ENCODE peak calls at places on chromosomes 6 and 20, in eight cellular contexts. M is Peyer's patch; A is A549; F is ovary; Z is lower lobe of right lung; P is mesendoderm; B is effector memory CD4-positive, alpha-beta T cell; U is lung. X is an unnamed sample. For H3K4me1, the result is how much of the 10 kb centered on the place peaks cover.

GRCh38 chr6:10976571-10976970 is 67.5 kb downstream of the ELOVL2 start:
- DNase-seq in M (no peak), A (no peak), F (no peak), Z (no peak), P (no peak), B (no peak), U (no peak), X (no peak)

GRCh38 chr6:188821-189655 is 103.2 kb upstream of the DUSP22 start:
- DNase-seq in M (peak), A (peak), F (peak), Z (peak), P (peak), B (peak), U (peak), X (peak)

GRCh38 chr6:127635091-127635490 is 58.1 kb downstream of the C6orf58 start:
- DNase-seq in M (no peak), A (no peak), F (no peak), Z (no peak), P (no peak), B (no peak), U (no peak), X (no peak)

GRCh38 chr6:147022041-147022440 is 182.2 kb upstream of the STXBP5 start:
- DNase-seq in M (no peak), A (no peak), F (no peak), Z (no peak), P (peak), B (no peak), U (no peak), X (no peak)

GRCh38 chr6:134663800-134664535 is 285.9 kb downstream of the ALDH8A1 start:
- DNase-seq in M (no peak), A (no peak), F (no peak), Z (no peak), P (no peak), B (no peak), U (no peak), X (no peak)

GRCh38 chr6:83055366-83055964 is 10.2 kb downstream of the UBE3D start:
- DNase-seq in M (peak), A (peak), F (peak), Z (no peak), P (peak), B (peak), U (peak), X (peak)

GRCh38 chr6:3389390-3390167 is 67.3 kb downstream of the SLC22A23 start:
- DNase-seq in M (peak), A (no peak), F (peak), Z (no peak), P (no peak), B (no peak), U (no peak), X (no peak)

GRCh38 chr20:58665606-58666005 is 14.5 kb downstream of the STX16 start:
- DNase-seq in M (no peak), A (no peak), F (no peak), Z (no peak), P (no peak), B (no peak), U (no peak), X (no peak)

GRCh38 chr20:43925215-43925614 is 10.6 kb downstream of the TOX2 start:
- DNase-seq in M (no peak), A (no peak), F (no peak), Z (no peak), P (no peak), B (no peak), U (no peak), X (no peak)

GRCh38 chr6:83467620-83468036 is 36.8 kb upstream of the ME1 start:
- DNase-seq in M (peak), A (no peak), F (no peak), Z (peak), P (no peak), B (no peak), U (no peak), X (no peak)

GRCh38 chr6:75154973-75155372 is 50.9 kb downstream of the COL12A1 start:
- DNase-seq in M (no peak), A (no peak), F (no peak), Z (no peak), P (no peak), B (no peak), U (no peak), X (no peak)

GRCh38 chr20:9051508-9051907 is 17.4 kb upstream of the PLCB4 start:
- DNase-seq in M (no peak), A (peak), F (no peak), Z (no peak), P (peak), B (no peak), U (no peak), X (no peak)

GRCh38 chr20:48906221-48906877 is 15.2 kb upstream of the ARFGEF2 start:
- DNase-seq in M (no peak), A (no peak), F (no peak), Z (no peak), P (no peak), B (no peak), U (no peak), X (no peak)

GRCh38 chr20:1983311-1983710 is 10.5 kb downstream of the PDYN start:
- DNase-seq in M (no peak), A (no peak), F (no peak), Z (no peak), P (no peak), B (no peak), U (no peak), X (no peak)

GRCh38 chr6:159720708-159721107 is 6.6 kb upstream of the WTAP start:
- DNase-seq in M (peak), A (peak), F (no peak), Z (no peak), P (peak), B (no peak), U (no peak), X (peak)

GRCh38 chr6:21666200-21666671 is 72.7 kb downstream of the SOX4 start:
- DNase-seq in M (no peak), A (no peak), F (peak), Z (no peak), P (peak), B (no peak), U (no peak), X (peak)

GRCh38 chr6:112822769-112823168 is 475.6 kb downstream of the RFPL4B start:
- DNase-seq in M (no peak), A (no peak), F (no peak), Z (no peak), P (no peak), B (no peak), U (no peak), X (no peak)

GRCh38 chr6:34602318-34603111 is 46.4 kb upstream of the SPDEF start:
- DNase-seq in M (peak), A (no peak), F (no peak), Z (no peak), P (peak), B (no peak), U (no peak), X (peak)

GRCh38 chr20:58078741-58079522 is 149.5 kb downstream of the ANKRD60 start:
- DNase-seq in M (peak), A (no peak), F (peak), Z (no peak), P (no peak), B (no peak), U (no peak), X (peak)

GRCh38 chr6:127464881-127465459 is 5.8 kb upstream of the KIAA0408 start:
- DNase-seq in M (peak), A (peak), F (peak), Z (peak), P (peak), B (peak), U (peak), X (peak)

GRCh38 chr6:13765570-13765969 is 48.8 kb downstream of the MCUR1 start:
- DNase-seq in M (no peak), A (no peak), F (no peak), Z (no peak), P (no peak), B (no peak), U (no peak), X (no peak)

GRCh38 chr6:144990768-144991167 is 705.6 kb downstream of the UTRN start:
- DNase-seq in M (no peak), A (no peak), F (no peak), Z (no peak), P (no peak), B (no peak), U (no peak), X (no peak)

GRCh38 chr6:143744593-143745151 is 66.9 kb downstream of the PHACTR2 start:
- DNase-seq in M (no peak), A (peak), F (no peak), Z (no peak), P (peak), B (no peak), U (no peak), X (peak)

GRCh38 chr6:109672204-109672603 is 18.8 kb downstream of the AK9 start:
- DNase-seq in M (no peak), A (no peak), F (no peak), Z (no peak), P (peak), B (no peak), U (no peak), X (no peak)

GRCh38 chr20:50865591-50865990 is 65.6 kb downstream of the ADNP start:
- DNase-seq in M (no peak), A (no peak), F (no peak), Z (no peak), P (no peak), B (no peak), U (no peak), X (no peak)

GRCh38 chr20:51457281-51457932 is 85.1 kb downstream of the NFATC2 start:
- DNase-seq in M (no peak), A (peak), F (peak), Z (no peak), P (no peak), B (no peak), U (no peak), X (peak)

GRCh38 chr6:52245425-52245824 is 1.1 kb upstream of the IL17F start:
- DNase-seq in M (no peak), A (no peak), F (no peak), Z (no peak), P (no peak), B (no peak), U (no peak), X (no peak)
- H3K4me1 ChIP-seq in M (under half), A (under half), F (under half), Z (under half), P (under half), B (under half), U (under half), X (under half)

GRCh38 chr6:158043586-158044524 is 62.2 kb downstream of the SYNJ2 start:
- DNase-seq in M (peak), A (no peak), F (no peak), Z (peak), P (no peak), B (no peak), U (no peak), X (peak)
- H3K4me1 ChIP-seq in M (under half), A (half or more), F (under half), Z (under half), P (under half), B (under half), U (under half), X (under half)

DNA sequence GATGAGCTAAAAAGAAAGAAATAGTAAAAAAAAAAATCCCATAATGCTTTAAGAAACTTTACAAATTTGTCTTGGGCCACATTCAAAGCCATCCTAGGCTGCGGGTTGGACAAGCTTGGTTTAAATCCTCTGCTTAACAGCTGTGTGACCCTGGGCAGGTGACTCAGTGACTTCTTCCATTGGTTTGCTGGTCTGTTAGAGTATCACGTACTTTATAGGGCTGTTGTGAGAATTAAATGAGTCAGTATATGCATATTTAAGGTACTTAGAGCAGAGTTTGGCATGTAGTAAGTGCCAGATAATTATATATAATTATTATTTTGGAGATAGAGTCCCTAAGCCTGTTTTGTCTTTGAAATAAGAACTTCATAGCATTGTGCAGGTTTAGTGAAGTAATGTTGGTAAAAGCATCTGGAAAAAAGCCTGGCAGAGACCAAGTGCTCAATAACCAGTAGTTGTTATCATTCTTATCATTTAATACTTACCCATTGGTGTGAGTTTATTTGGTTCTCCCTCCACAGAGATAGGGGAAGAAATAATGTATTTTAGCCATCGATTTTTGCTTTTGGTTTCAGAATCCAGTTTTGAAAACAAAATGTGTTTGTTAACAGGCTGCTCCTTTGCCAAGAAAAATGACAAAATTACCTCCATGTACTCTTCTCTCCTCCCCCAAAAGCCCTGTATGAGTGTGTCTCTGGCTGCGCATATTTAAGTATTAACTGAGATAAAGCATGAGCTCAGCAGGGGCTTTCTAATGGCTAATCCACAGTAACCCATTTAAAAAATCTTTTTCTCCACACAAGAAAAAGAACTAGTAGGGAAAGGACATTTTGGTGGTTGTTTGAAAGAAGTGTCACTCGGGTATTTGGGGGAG is 67.2 kb downstream of the FOXO3 start:
- DNase-seq in M (no peak), A (no peak), F (no peak), Z (no peak), P (no peak), B (no peak), U (no peak), X (no peak)
- H3K4me1 ChIP-seq in M (under half), A (under half), F (under half), Z (half or more), P (under half), B (under half), U (under half), X (under half)

DNA sequence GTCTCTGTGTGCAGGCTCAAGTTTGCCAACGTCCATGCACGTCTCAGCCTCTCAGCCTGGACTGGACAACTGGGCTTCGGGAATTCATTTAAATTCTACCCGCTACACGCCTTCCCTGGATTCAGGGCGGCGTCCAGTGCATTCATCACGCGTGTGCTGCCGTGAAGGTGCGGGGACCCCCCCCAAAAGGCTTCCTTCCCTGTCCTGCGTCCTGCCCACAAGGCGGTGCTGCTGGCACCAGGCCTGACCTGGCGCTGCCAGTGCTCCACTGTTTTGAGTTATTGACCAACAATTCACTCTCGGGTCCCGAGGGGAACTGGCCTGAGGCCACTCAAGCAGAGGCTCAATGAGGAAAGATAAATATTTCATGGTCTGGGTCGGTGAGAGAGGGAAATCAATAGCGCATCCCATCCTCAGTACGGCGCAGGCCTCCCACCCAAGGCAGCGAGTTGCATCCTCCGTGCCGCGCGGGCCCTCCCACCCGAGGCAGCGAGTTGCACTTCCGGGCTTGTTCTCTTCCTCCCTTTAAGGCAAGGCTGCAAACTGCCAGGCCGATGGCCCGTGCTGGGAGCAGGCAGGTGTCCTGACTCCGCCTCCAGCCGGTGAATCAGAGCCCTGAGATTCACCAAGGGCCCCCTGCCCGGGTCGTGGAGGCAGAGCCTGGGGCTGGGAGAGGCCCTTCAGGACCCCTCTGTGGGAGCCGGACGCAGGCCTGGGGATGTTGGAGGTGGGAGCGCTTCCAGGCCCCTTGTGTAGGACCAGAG is 22.8 kb upstream of the BHLHE23 start:
- DNase-seq in M (no peak), A (no peak), F (no peak), Z (peak), P (peak), B (no peak), U (no peak), X (no peak)
- H3K4me1 ChIP-seq in M (under half), A (under half), F (under half), Z (under half), P (under half), B (under half), U (under half), X (under half)

DNA sequence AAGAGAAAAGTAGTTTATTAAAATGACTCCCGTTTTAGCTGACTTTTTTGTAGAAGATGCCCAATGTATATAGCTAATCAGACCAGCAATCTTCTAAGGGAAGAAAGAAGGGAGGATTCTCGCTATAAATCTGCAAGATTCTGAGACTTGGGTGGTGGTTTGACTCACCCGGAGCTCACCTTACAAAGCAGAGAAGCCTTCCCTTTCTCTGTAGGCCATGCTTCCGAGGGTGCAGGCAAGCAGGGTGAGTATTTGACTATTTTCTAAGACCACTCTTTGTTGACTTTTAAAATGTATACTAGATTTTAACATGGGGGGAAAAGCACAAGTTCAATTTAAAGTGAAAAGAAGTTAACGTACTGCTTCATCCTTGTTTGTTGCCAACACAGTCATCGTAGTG is 2.7 kb downstream of the OLIG3 start:
- DNase-seq in M (no peak), A (no peak), F (no peak), Z (no peak), P (peak), B (no peak), U (no peak), X (no peak)
- H3K4me1 ChIP-seq in M (under half), A (under half), F (under half), Z (under half), P (under half), B (half or more), U (under half), X (under half)

GRCh38 chr20:31603822-31604566 is 1.1 kb upstream of the ID1 start:
- DNase-seq in M (peak), A (peak), F (peak), Z (peak), P (peak), B (peak), U (peak), X (peak)
- H3K4me1 ChIP-seq in M (under half), A (under half), F (under half), Z (under half), P (under half), B (under half), U (under half), X (under half)

DNA sequence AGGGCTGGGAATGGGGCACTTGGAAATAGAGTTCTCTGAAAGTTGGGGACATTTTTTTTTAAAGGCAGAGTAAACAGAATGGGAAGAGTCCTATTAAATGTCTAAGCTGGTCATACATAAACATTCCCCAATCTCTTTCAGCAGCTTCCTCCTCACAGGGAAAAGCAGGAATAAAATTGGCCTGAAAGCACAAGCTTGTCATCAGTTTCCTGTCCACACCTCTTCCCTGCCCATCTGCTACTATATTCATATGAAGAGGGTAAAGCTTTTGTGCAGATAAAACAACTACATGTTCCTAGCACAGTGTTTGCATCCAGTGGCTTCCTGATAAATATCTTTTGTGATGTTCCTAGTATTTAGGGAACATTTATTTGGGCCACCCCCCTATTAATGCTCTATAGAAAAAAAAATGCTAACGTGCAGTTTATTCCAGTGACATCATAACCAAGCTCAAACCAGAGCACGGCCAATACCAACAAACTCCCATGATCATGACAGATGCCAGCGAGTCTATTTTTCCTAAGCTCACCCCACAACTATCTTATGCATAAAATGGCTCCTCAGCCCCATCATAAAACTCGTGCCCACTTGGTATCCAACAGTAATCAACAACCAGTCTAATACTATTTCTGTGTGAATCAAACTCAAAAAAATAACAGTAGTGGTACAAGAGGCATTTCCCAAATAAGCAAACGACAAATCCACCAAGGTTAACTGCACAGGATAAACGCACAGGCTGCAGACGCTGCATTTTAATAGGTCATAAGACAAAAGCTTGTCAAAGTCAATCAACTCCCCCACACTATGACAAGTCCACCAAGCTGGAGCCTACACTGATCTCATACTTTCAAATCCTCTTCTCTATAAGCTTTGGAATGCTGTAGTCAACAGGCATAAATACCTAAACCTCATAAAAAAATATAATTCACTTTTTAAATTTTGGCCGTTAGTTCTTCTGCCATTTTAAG is 95.3 kb downstream of the EPB41L2 start:
- DNase-seq in M (no peak), A (no peak), F (no peak), Z (no peak), P (no peak), B (no peak), U (no peak), X (no peak)
- H3K4me1 ChIP-seq in M (under half), A (under half), F (under half), Z (half or more), P (under half), B (under half), U (under half), X (under half)

GRCh38 chr6:30717129-30717844 is at the start of gene MDC1:
- DNase-seq in M (peak), A (peak), F (peak), Z (peak), P (peak), B (peak), U (peak), X (peak)

GRCh38 chr6:30720738-30721197 is 616 bp downstream of the TUBB start:
- DNase-seq in M (peak), A (peak), F (peak), Z (peak), P (peak), B (no peak), U (peak), X (peak)

GRCh38 chr6:30719791-30720737 is at the start of gene TUBB:
- DNase-seq in M (peak), A (peak), F (peak), Z (peak), P (peak), B (peak), U (peak), X (peak)

GRCh38 chr6:30721198-30722024 is 1.3 kb downstream of the TUBB start:
- DNase-seq in M (peak), A (peak), F (peak), Z (peak), P (peak), B (peak), U (peak), X (peak)

GRCh38 chr6:30719356-30719755 is 796 bp upstream of the TUBB start:
- DNase-seq in M (no peak), A (no peak), F (no peak), Z (no peak), P (no peak), B (no peak), U (no peak), X (no peak)
- H3K4me1 ChIP-seq in M (under half), A (under half), F (under half), Z (half or more), P (under half), B (under half), U (under half), X (under half)

GRCh38 chr20:33668087-33668790 is 1.5 kb downstream of the ACTL10 start:
- DNase-seq in M (peak), A (peak), F (peak), Z (peak), P (no peak), B (peak), U (peak), X (peak)
- H3K4me1 ChIP-seq in M (under half), A (under half), F (under half), Z (half or more), P (under half), B (under half), U (under half), X (under half)